ENCODE peak calls at places on chromosome 18, in seven cellular contexts. W is GM13976, X is epithelial cell of esophagus, K is heart right ventricle, F is psoas muscle, E is glutamatergic neuron, R is activated B cell treated with CpG ODN at 0.5 μM for 24 hours. Q is an unnamed sample.

GRCh38 chr18:21742323-21742687 is 1.7 kb downstream of the MIB1 start:
- DNase-seq in W (no peak), X (peak; percentile 46), K (no peak), F (no peak), E (no peak), R (no peak), Q (no peak)

GRCh38 chr18:77517901-77518300 is 268.3 kb downstream of the GALR1 start:
- DNase-seq in W (no peak), X (no peak), K (no peak), F (no peak), E (no peak), R (no peak), Q (no peak)

GRCh38 chr18:5939801-5940667 is 44.7 kb upstream of the TMEM200C start:
- DNase-seq in W (no peak), X (no peak), K (no peak), F (no peak), E (no peak), R (no peak), Q (no peak)

GRCh38 chr18:49178736-49179135 is 228.0 kb upstream of the SMAD7 start:
- DNase-seq in W (no peak), X (peak; percentile 39), K (no peak), F (no peak), E (peak; percentile 21), R (no peak), Q (no peak)

GRCh38 chr18:72868666-72869661 is 1.2 kb upstream of the NETO1 start:
- DNase-seq in W (peak; percentile 40), X (no peak), K (no peak), F (no peak), E (peak; percentile 36), R (peak; percentile 24), Q (no peak)

GRCh38 chr18:44781890-44782289 is 101.2 kb downstream of the SETBP1 start:
- DNase-seq in W (no peak), X (peak; percentile 34), K (no peak), F (no peak), E (no peak), R (no peak), Q (no peak)

GRCh38 chr18:54218299-54218698 is 6.2 kb downstream of the MBD2 start:
- DNase-seq in W (no peak), X (no peak), K (no peak), F (no peak), E (no peak), R (no peak), Q (no peak)

GRCh38 chr18:43590182-43590903 is 313.1 kb upstream of the SYT4 start:
- DNase-seq in W (no peak), X (peak; percentile 41), K (peak; percentile 7), F (no peak), E (peak; percentile 18), R (no peak), Q (no peak)

GRCh38 chr18:6885992-6886823 is 156.7 kb downstream of the ARHGAP28 start:
- DNase-seq in W (peak; percentile 42), X (peak; percentile 61), K (no peak), F (no peak), E (peak; percentile 48), R (no peak), Q (peak; percentile 62)

GRCh38 chr18:7038330-7038846 is 79.2 kb downstream of the LAMA1 start:
- DNase-seq in W (no peak), X (peak; percentile 99), K (peak; percentile 58), F (peak; percentile 84), E (peak; percentile 87), R (no peak), Q (peak; percentile 62)

GRCh38 chr18:10230072-10230471 is 224.4 kb upstream of the APCDD1 start:
- DNase-seq in W (no peak), X (peak; percentile 90), K (no peak), F (no peak), E (no peak), R (no peak), Q (no peak)

GRCh38 chr18:57095884-57096283 is 51.0 kb upstream of the BOD1L2 start:
- DNase-seq in W (no peak), X (no peak), K (no peak), F (no peak), E (no peak), R (no peak), Q (no peak)

GRCh38 chr18:68916734-68917133 is 118.9 kb downstream of the CCDC102B start:
- DNase-seq in W (no peak), X (peak; percentile 89), K (no peak), F (no peak), E (no peak), R (no peak), Q (no peak)

GRCh38 chr18:72207280-72207679 is 336.9 kb downstream of the CBLN2 start:
- DNase-seq in W (no peak), X (no peak), K (no peak), F (no peak), E (no peak), R (no peak), Q (no peak)

GRCh38 chr18:55001625-55002024 is 42.4 kb upstream of the CCDC68 start:
- DNase-seq in W (no peak), X (peak; percentile 55), K (no peak), F (no peak), E (no peak), R (no peak), Q (no peak)

GRCh38 chr18:50753311-50753710 is 66.5 kb downstream of the MRO start:
- DNase-seq in W (no peak), X (no peak), K (no peak), F (no peak), E (no peak), R (no peak), Q (no peak)

GRCh38 chr18:24482826-24483225 is 22.4 kb downstream of the HRH4 start:
- DNase-seq in W (no peak), X (no peak), K (no peak), F (no peak), E (peak; percentile 82), R (no peak), Q (no peak)

GRCh38 chr18:43919565-43919964 is 642.3 kb upstream of the SYT4 start:
- DNase-seq in W (no peak), X (no peak), K (no peak), F (no peak), E (no peak), R (no peak), Q (no peak)

DNA sequence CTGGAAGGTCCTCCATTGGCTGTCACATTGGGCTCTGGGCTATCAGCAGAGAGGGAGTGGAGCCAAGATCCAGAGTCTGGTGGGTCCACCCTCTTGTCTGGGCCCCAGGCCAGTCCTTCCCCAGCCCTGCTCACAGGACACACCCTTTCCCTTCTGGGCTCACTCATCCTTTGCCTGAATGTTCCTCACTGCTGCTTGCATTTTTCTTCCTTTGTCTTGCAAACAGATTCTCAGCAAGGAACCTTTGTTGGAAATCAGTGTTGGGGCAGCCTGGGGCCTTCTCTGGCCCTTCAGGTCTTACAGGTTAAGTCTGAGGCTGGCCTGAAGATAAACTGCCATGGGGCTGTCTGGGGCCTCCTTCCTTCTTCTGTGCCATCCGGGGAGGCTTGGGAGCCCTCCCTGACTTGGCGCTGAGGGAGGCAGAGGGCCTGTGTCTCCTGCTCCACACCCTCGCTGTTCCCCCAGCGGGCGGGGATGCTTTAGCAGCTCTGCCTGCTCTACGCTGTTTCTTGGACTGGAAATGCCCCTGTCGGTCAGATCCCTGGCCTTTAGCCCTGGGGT is 11.5 kb upstream of the CELF4 start:
- DNase-seq in W (no peak), X (no peak), K (peak; percentile 35), F (no peak), E (peak; percentile 29), R (no peak), Q (no peak)
- TF ChIP-seq CTCF in W (no peak), X (no peak), K (no peak), F (no peak), E (no peak), R (no peak), Q (no peak)

GRCh38 chr18:79355433-79356335 is 40.0 kb upstream of the NFATC1 start:
- DNase-seq in W (no peak), X (no peak), K (no peak), F (no peak), E (no peak), R (no peak), Q (no peak)

GRCh38 chr18:79356435-79356834 is 39.3 kb upstream of the NFATC1 start:
- DNase-seq in W (no peak), X (no peak), K (no peak), F (no peak), E (no peak), R (no peak), Q (no peak)

GRCh38 chr18:79354350-79354749 is 41.4 kb upstream of the NFATC1 start:
- DNase-seq in W (no peak), X (no peak), K (no peak), F (no peak), E (no peak), R (no peak), Q (no peak)

GRCh38 chr18:79353238-79353637 is 42.5 kb upstream of the NFATC1 start:
- DNase-seq in W (no peak), X (no peak), K (no peak), F (no peak), E (peak; percentile 72), R (no peak), Q (no peak)

DNA sequence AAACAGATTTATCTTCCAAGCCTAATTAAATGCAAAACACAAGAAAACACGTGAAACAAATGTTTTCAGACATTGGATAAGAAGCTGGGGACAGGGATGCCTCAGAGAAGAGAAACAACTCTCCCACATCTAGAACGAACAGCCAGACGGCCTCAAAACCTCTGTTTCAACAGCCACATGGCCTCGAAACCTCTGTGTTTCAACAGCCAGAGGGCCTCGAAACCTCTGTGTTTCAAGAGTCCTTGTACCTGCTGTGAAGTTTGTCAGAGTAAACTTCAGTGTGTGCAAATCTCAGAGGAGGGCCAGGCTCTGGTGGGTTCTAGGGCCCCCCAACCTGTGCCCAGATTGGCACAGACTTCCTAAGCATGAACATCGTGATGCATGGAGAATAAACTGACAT is 43.3 kb upstream of the NFATC1 start:
- DNase-seq in W (no peak), X (no peak), K (no peak), F (no peak), E (no peak), R (no peak), Q (no peak)
- TF ChIP-seq CTCF in W (no peak), X (no peak), K (no peak), F (no peak), E (no peak), R (no peak), Q (no peak)

GRCh38 chr18:37489998-37490397 is 75.6 kb downstream of the CELF4 start:
- DNase-seq in W (no peak), X (no peak), K (no peak), F (no peak), E (no peak), R (no peak), Q (no peak)
- TF ChIP-seq CTCF in W (no peak), X (no peak), K (no peak), F (no peak), E (no peak), R (no peak), Q (no peak)

GRCh38 chr18:23114911-23115310 is 20.4 kb upstream of the CABLES1 start:
- DNase-seq in W (no peak), X (no peak), K (no peak), F (no peak), E (no peak), R (no peak), Q (no peak)

GRCh38 chr18:23114171-23114881 is 21.0 kb upstream of the CABLES1 start:
- DNase-seq in W (no peak), X (no peak), K (no peak), F (no peak), E (no peak), R (no peak), Q (no peak)

GRCh38 chr18:23121133-23121532 is 14.2 kb upstream of the CABLES1 start:
- DNase-seq in W (no peak), X (no peak), K (no peak), F (no peak), E (no peak), R (no peak), Q (no peak)

GRCh38 chr18:23113576-23113975 is 21.7 kb upstream of the CABLES1 start:
- DNase-seq in W (no peak), X (peak; percentile 36), K (no peak), F (no peak), E (no peak), R (no peak), Q (no peak)

GRCh38 chr18:23115683-23116096 is 19.6 kb upstream of the CABLES1 start:
- DNase-seq in W (no peak), X (peak; percentile 94), K (no peak), F (no peak), E (no peak), R (no peak), Q (no peak)
- TF ChIP-seq CTCF in W (no peak), X (no peak), K (no peak), F (no peak), E (no peak), R (no peak), Q (no peak)

Q was measured in mesothelial cell of epicardium.